ENCODE peak calls at places on chromosome 14, in five cellular contexts. D is transverse colon; H is AG04450; F is tibial nerve; L is CD8-positive, alpha-beta memory T cell. U is an unnamed sample.

GRCh38 chr14:71725802-71726638 is 206.2 kb upstream of the RGS6 start:
- DNase-seq in D (no peak), H (no peak), F (no peak), L (no peak), U (no peak)

GRCh38 chr14:85024931-85025330 is 505.0 kb upstream of the FLRT2 start:
- DNase-seq in D (no peak), H (no peak), F (no peak), L (no peak), U (no peak)

GRCh38 chr14:22481546-22481945 is 107.5 kb downstream of the DAD1 start:
- DNase-seq in D (no peak), H (no peak), F (no peak), L (no peak), U (no peak)

GRCh38 chr14:92657457-92658142 is 90.8 kb downstream of the LGMN start:
- DNase-seq in D (peak), H (no peak), F (no peak), L (no peak), U (no peak)

GRCh38 chr14:36582874-36583241 is 444 bp upstream of the NKX2-8 start:
- DNase-seq in D (no peak), H (no peak), F (no peak), L (no peak), U (no peak)

GRCh38 chr14:62696261-62696968 is 348.8 kb downstream of the KCNH5 start:
- DNase-seq in D (no peak), H (no peak), F (no peak), L (no peak), U (no peak)

GRCh38 chr14:95184413-95184790 is 27.1 kb upstream of the DICER1 start:
- DNase-seq in D (no peak), H (no peak), F (no peak), L (no peak), U (no peak)

GRCh38 chr14:106877527-106877926 is 1351.1 kb downstream of the TMEM121 start:
- DNase-seq in D (no peak), H (no peak), F (no peak), L (no peak), U (no peak)

GRCh38 chr14:79600406-79600805 is 610.9 kb downstream of the DIO2 start:
- DNase-seq in D (no peak), H (no peak), F (no peak), L (no peak), U (no peak)

GRCh38 chr14:65745396-65746190 is 333.1 kb downstream of the FUT8 start:
- DNase-seq in D (no peak), H (no peak), F (no peak), L (no peak), U (no peak)

GRCh38 chr14:30553311-30553989 is 5.5 kb upstream of the G2E3 start:
- DNase-seq in D (no peak), H (no peak), F (no peak), L (no peak), U (no peak)

GRCh38 chr14:64738306-64738879 is 34.2 kb downstream of the PLEKHG3 start:
- DNase-seq in D (no peak), H (no peak), F (no peak), L (no peak), U (no peak)

GRCh38 chr14:101855958-101856357 is 94.4 kb downstream of the PPP2R5C start:
- DNase-seq in D (no peak), H (no peak), F (no peak), L (no peak), U (no peak)

GRCh38 chr14:103151270-103151933 is 28.1 kb downstream of the TNFAIP2 start:
- DNase-seq in D (no peak), H (no peak), F (no peak), L (no peak), U (no peak)

GRCh38 chr14:98826618-98827017 is 445.4 kb downstream of the BCL11B start:
- DNase-seq in D (no peak), H (no peak), F (no peak), L (no peak), U (no peak)

GRCh38 chr14:75125617-75126016 is 1.2 kb downstream of the NEK9 start:
- DNase-seq in D (no peak), H (no peak), F (no peak), L (no peak), U (no peak)

GRCh38 chr14:95359974-95360826 is 40.5 kb upstream of the CLMN start:
- DNase-seq in D (no peak), H (no peak), F (peak), L (no peak), U (peak)

GRCh38 chr14:55580401-55581010 is 499 bp downstream of the KTN1 start:
- DNase-seq in D (peak), H (no peak), F (no peak), L (peak), U (no peak)

GRCh38 chr14:93268406-93268805 is 61.4 kb downstream of the UBR7 start:
- DNase-seq in D (no peak), H (no peak), F (no peak), L (no peak), U (no peak)

GRCh38 chr14:103112488-103113243 is 10.6 kb upstream of the TNFAIP2 start:
- DNase-seq in D (no peak), H (no peak), F (no peak), L (no peak), U (no peak)

GRCh38 chr14:93045211-93045674 is 70.5 kb downstream of the ITPK1 start:
- DNase-seq in D (no peak), H (no peak), F (no peak), L (no peak), U (no peak)

GRCh38 chr14:20494935-20495766 is 10.2 kb upstream of the RNASE10 start:
- DNase-seq in D (no peak), H (no peak), F (no peak), L (no peak), U (no peak)

GRCh38 chr14:96053600-96054381 is 14.6 kb downstream of the C14orf132 start:
- DNase-seq in D (peak), H (peak), F (no peak), L (no peak), U (peak)

GRCh38 chr14:104144911-104145825 is 6.8 kb downstream of the KIF26A start:
- DNase-seq in D (no peak), H (no peak), F (no peak), L (no peak), U (no peak)

GRCh38 chr14:73792476-73792875 is 59.2 kb upstream of the PTGR2 start:
- DNase-seq in D (no peak), H (no peak), F (peak), L (no peak), U (no peak)

GRCh38 chr14:104596451-104596918 is 8.1 kb downstream of the TMEM179 start:
- DNase-seq in D (no peak), H (no peak), F (no peak), L (no peak), U (no peak)

GRCh38 chr14:34554540-34555250 is 15.2 kb upstream of the EAPP start:
- DNase-seq in D (no peak), H (peak), F (no peak), L (no peak), U (no peak)

GRCh38 chr14:73567365-73567764 is 1.6 kb upstream of the ACOT2 start:
- DNase-seq in D (no peak), H (no peak), F (no peak), L (no peak), U (no peak)

GRCh38 chr14:65462411-65462810 is 49.9 kb downstream of the FUT8 start:
- DNase-seq in D (no peak), H (peak), F (no peak), L (no peak), U (no peak)

GRCh38 chr14:33052899-33053400 is 114.3 kb downstream of the NPAS3 start:
- DNase-seq in D (no peak), H (no peak), F (no peak), L (no peak), U (no peak)

GRCh38 chr14:25552826-25553225 is 502.9 kb upstream of the STXBP6 start:
- DNase-seq in D (no peak), H (no peak), F (no peak), L (no peak), U (no peak)

GRCh38 chr14:73491256-73491976 is 683 bp downstream of the RIOX1 start:
- DNase-seq in D (peak), H (peak), F (peak), L (peak), U (peak)

GRCh38 chr14:36057452-36058142 is 118.9 kb downstream of the PTCSC3 start:
- DNase-seq in D (no peak), H (no peak), F (no peak), L (no peak), U (no peak)

GRCh38 chr14:20631023-20631820 is 10.3 kb downstream of the OR6S1 start:
- DNase-seq in D (peak), H (peak), F (no peak), L (no peak), U (peak)

GRCh38 chr14:61076531-61076930 is 95.5 kb downstream of the SLC38A6 start:
- DNase-seq in D (no peak), H (no peak), F (no peak), L (no peak), U (no peak)
- H3K27ac ChIP-seq in D (no peak), H (no peak), F (no peak), L (no peak), U (no peak)

GRCh38 chr14:51462706-51463105 is 189.0 kb upstream of the FRMD6 start:
- DNase-seq in D (no peak), H (no peak), F (no peak), L (no peak), U (no peak)
- H3K27ac ChIP-seq in D (no peak), H (no peak), F (no peak), L (no peak), U (no peak)

GRCh38 chr14:91501951-91502930 is 7.9 kb downstream of the PPP4R3A start:
- DNase-seq in D (no peak), H (no peak), F (no peak), L (no peak), U (no peak)

GRCh38 chr14:91501348-91501747 is 8.8 kb downstream of the PPP4R3A start:
- DNase-seq in D (no peak), H (no peak), F (no peak), L (no peak), U (no peak)

GRCh38 chr14:91493169-91493568 is 16.9 kb downstream of the PPP4R3A start:
- DNase-seq in D (no peak), H (no peak), F (no peak), L (no peak), U (no peak)

DNA sequence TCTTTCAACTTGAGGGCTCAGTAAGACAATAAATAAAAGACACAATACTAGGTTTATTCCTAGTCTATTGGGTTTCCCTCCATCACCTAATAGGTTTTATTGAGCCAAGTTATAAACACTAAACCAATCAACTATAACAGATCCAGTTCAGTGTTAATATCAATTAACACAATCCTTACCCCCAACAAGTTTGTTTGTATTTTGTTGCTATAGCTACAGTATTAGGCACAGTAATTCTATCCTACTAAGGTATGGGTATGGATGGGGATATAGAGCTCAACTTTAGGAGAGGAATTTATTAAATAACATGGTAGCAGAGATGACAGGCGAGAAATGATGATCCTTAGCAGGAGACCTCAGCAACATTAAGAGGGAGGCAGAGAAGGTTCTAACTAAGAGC is 13.3 kb downstream of the PPP4R3A start:
- DNase-seq in D (no peak), H (no peak), F (no peak), L (no peak), U (no peak)
- H3K27ac ChIP-seq in D (no peak), H (no peak), F (no peak), L (no peak), U (no peak)

DNA sequence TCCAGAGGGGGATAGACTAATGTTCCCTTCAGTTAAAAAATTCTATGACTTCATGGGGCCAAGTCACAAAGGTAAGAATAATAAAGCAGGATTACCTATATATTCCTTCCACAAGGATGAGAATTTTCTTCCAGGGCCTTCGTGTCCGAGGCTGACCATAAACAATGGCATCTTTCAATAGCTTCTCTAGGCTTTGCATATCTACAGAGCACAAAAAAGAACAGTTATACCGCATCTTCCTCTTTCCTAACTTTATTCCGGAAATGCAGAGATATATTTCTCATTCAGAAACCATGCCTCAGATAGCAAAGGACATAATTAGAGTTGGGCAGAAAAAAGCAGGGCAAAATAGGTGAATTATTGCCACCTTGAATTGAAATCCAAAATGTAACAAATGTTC is 58.3 kb upstream of the ISM2 start:
- DNase-seq in D (no peak), H (no peak), F (no peak), L (no peak), U (no peak)
- H3K27ac ChIP-seq in D (no peak), H (no peak), F (peak), L (no peak), U (peak)

DNA sequence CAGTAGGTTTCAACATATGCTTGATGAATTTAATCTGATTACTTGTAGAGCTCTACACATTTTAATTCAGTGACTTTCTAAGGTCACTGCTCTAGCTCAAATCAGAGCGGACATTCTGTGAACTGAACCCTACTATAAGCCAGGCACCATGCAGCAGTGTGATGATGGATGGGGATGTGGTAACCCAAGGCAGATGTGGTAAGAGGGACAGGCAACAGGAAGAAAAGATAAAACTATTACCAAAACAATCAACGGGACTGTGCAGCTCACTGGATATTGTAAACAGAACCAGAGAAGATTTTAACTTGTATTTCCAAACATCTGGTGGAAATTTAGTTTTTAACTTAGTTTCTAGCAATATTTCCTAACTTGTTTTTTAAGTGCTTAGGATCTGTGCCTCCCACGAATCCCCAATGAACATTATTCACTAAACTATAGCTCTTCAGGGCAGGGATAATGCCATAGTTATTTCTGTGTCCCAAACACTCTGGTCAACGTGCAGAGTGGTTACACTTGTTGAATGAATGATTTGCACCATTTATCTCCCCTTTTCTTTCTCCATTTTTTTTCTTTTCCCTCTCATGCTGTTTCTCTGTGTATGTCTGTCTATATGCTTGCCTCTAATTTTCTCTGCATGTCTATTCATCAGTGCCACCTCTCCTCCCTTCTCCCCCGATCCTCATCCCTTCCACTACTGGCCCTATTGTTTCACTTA is 3.0 kb downstream of the ERO1A start:
- DNase-seq in D (no peak), H (no peak), F (no peak), L (no peak), U (no peak)
- H3K27ac ChIP-seq in D (no peak), H (no peak), F (no peak), L (no peak), U (no peak)

DNA sequence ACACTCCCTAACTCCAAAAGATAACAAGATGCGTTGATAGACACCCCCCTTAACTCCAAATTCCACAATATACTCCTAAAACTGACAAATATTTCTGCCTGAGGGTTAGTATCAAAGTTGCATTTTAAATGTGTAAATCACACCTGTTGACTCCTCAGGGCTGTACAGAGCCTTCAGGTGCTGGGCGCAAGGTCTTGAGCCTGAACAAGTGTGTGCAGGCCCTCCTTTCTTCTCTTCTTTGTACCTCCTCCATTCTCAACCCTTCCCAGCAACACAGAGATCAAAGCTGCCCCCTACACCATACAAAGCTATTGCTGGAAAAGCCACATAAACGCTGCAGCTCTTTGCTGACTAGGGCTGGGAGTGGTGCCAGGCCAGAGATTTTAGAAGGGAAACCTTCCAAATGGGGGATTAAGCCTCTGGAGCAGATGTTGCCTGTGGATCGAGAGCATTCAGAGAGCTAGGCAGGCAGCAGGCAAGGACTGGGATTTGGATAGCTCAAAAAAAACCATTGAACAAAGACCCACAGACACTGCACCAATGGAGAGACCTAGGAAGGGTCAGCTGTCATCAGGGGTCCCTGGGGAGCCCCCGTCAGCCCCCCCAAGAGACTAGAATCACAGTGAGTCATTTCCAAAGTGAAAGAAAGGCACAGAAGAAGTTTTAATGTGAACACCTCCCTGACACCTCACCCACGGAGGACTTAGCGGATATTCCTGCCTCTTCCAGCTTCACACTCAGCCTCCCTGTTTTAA is 18.3 kb upstream of the SUSD6 start:
- DNase-seq in D (no peak), H (peak), F (peak), L (no peak), U (peak)
- H3K27ac ChIP-seq in D (no peak), H (peak), F (no peak), L (no peak), U (no peak)